ENCODE peak calls at places on chromosomes 12 and 14, in five cellular contexts. C is CD8-positive, alpha-beta memory T cell; R is mesothelial cell of epicardium; F is midbrain; O is left ventricle myocardium inferior. E is an unnamed sample.

GRCh38 chr12:45669093-45669492 is 60.4 kb upstream of the ARID2 start:
- DNase-seq in C (peak), R (no peak), F (no peak), O (no peak), E (no peak)

GRCh38 chr12:124545508-124546418 is 21.6 kb downstream of the NCOR2 start:
- DNase-seq in C (no peak), R (no peak), F (no peak), O (no peak), E (no peak)

GRCh38 chr14:65959563-65960024 is 526.6 kb upstream of the CCDC196 start:
- DNase-seq in C (no peak), R (no peak), F (no peak), O (no peak), E (no peak)

GRCh38 chr12:92175961-92176360 is 30.3 kb upstream of the BTG1 start:
- DNase-seq in C (no peak), R (no peak), F (no peak), O (no peak), E (no peak)

GRCh38 chr14:76203086-76204001 is 51.6 kb downstream of the GPATCH2L start:
- DNase-seq in C (no peak), R (no peak), F (no peak), O (no peak), E (peak)

GRCh38 chr12:122990561-122990960 is 10.1 kb downstream of the ARL6IP4 start:
- DNase-seq in C (no peak), R (no peak), F (no peak), O (no peak), E (no peak)

GRCh38 chr12:4039927-4040326 is 166.7 kb upstream of the PARP11 start:
- DNase-seq in C (no peak), R (no peak), F (no peak), O (no peak), E (no peak)

GRCh38 chr12:55724226-55724939 is 4.2 kb downstream of the RDH5 start:
- DNase-seq in C (peak), R (no peak), F (peak), O (peak), E (peak)

GRCh38 chr12:120132863-120133385 is 16.4 kb upstream of the RAB35 start:
- DNase-seq in C (no peak), R (no peak), F (no peak), O (no peak), E (no peak)

GRCh38 chr12:101992091-101992490 is 69.7 kb downstream of the WASHC3 start:
- DNase-seq in C (no peak), R (no peak), F (no peak), O (no peak), E (no peak)